ENCODE peak calls at places on chromosome 3, in eight cellular contexts. One of them, this sample, is unnamed.
A peak's percentile ranks its signal among the peaks of the same experiment; 100 is the strongest.

GRCh38 chr3:188217011-188217463 is 63.1 kb downstream of the LPP start:
- DNase-seq in GM23338: no peak
- DNase-seq in endodermal cell: no peak
- DNase-seq in upper lobe of right lung: no peak
- DNase-seq in heart right ventricle: no peak
- DNase-seq in body of pancreas: no peak
- DNase-seq in cardiac fibroblast: no peak
- DNase-seq in AG09309: no peak
- DNase-seq in this sample: no peak

GRCh38 chr3:33758874-33759273 is 39.6 kb upstream of the PDCD6IP start:
- DNase-seq in GM23338: no peak
- DNase-seq in endodermal cell: no peak
- DNase-seq in upper lobe of right lung: no peak
- DNase-seq in heart right ventricle: no peak
- DNase-seq in body of pancreas: no peak
- DNase-seq in cardiac fibroblast: no peak
- DNase-seq in AG09309: no peak
- DNase-seq in this sample: no peak

GRCh38 chr3:45145223-45145622 is 955 bp downstream of the CDCP1 start:
- DNase-seq in GM23338: peak; percentile 42
- DNase-seq in endodermal cell: no peak
- DNase-seq in upper lobe of right lung: no peak
- DNase-seq in heart right ventricle: no peak
- DNase-seq in body of pancreas: peak; percentile 69
- DNase-seq in cardiac fibroblast: no peak
- DNase-seq in AG09309: no peak
- DNase-seq in this sample: no peak

GRCh38 chr3:73727117-73727802 is 102.5 kb upstream of the PDZRN3 start:
- DNase-seq in GM23338: peak; percentile 54
- DNase-seq in endodermal cell: peak; percentile 78
- DNase-seq in upper lobe of right lung: no peak
- DNase-seq in heart right ventricle: no peak
- DNase-seq in body of pancreas: peak; percentile 9
- DNase-seq in cardiac fibroblast: peak; percentile 96
- DNase-seq in AG09309: peak; percentile 71
- DNase-seq in this sample: no peak

GRCh38 chr3:151312972-151313371 is 3.6 kb downstream of the GPR87 start:
- DNase-seq in GM23338: no peak
- DNase-seq in endodermal cell: no peak
- DNase-seq in upper lobe of right lung: no peak
- DNase-seq in heart right ventricle: no peak
- DNase-seq in body of pancreas: no peak
- DNase-seq in cardiac fibroblast: no peak
- DNase-seq in AG09309: no peak
- DNase-seq in this sample: no peak

GRCh38 chr3:45223889-45224730 is 2.0 kb downstream of the TMEM158 start:
- DNase-seq in GM23338: no peak
- DNase-seq in endodermal cell: no peak
- DNase-seq in upper lobe of right lung: no peak
- DNase-seq in heart right ventricle: no peak
- DNase-seq in body of pancreas: no peak
- DNase-seq in cardiac fibroblast: peak; percentile 26
- DNase-seq in AG09309: no peak
- DNase-seq in this sample: no peak

GRCh38 chr3:159128628-159129027 is 326.8 kb downstream of the MFSD1 start:
- DNase-seq in GM23338: no peak
- DNase-seq in endodermal cell: no peak
- DNase-seq in upper lobe of right lung: no peak
- DNase-seq in heart right ventricle: no peak
- DNase-seq in body of pancreas: no peak
- DNase-seq in cardiac fibroblast: peak; percentile 25
- DNase-seq in AG09309: peak; percentile 42
- DNase-seq in this sample: no peak

GRCh38 chr3:42022355-42022754 is 60.5 kb upstream of the ULK4 start:
- DNase-seq in GM23338: no peak
- DNase-seq in endodermal cell: no peak
- DNase-seq in upper lobe of right lung: no peak
- DNase-seq in heart right ventricle: no peak
- DNase-seq in body of pancreas: no peak
- DNase-seq in cardiac fibroblast: no peak
- DNase-seq in AG09309: no peak
- DNase-seq in this sample: no peak

GRCh38 chr3:179666436-179667035 is 13.7 kb downstream of the USP13 start:
- DNase-seq in GM23338: peak; percentile 46
- DNase-seq in endodermal cell: peak; percentile 69
- DNase-seq in upper lobe of right lung: peak; percentile 87
- DNase-seq in heart right ventricle: peak; percentile 73
- DNase-seq in body of pancreas: peak; percentile 68
- DNase-seq in cardiac fibroblast: peak; percentile 51
- DNase-seq in AG09309: no peak
- DNase-seq in this sample: no peak

GRCh38 chr3:127103116-127103515 is 89.8 kb upstream of the PRR23E start:
- DNase-seq in GM23338: no peak
- DNase-seq in endodermal cell: no peak
- DNase-seq in upper lobe of right lung: no peak
- DNase-seq in heart right ventricle: no peak
- DNase-seq in body of pancreas: no peak
- DNase-seq in cardiac fibroblast: no peak
- DNase-seq in AG09309: no peak
- DNase-seq in this sample: no peak

GRCh38 chr3:62587169-62587568 is 213.8 kb upstream of the FEZF2 start:
- DNase-seq in GM23338: no peak
- DNase-seq in endodermal cell: no peak
- DNase-seq in upper lobe of right lung: no peak
- DNase-seq in heart right ventricle: no peak
- DNase-seq in body of pancreas: no peak
- DNase-seq in cardiac fibroblast: peak; percentile 46
- DNase-seq in AG09309: no peak
- DNase-seq in this sample: no peak

GRCh38 chr3:108125550-108126071 is 34.8 kb upstream of the CD47 start:
- DNase-seq in GM23338: no peak
- DNase-seq in endodermal cell: no peak
- DNase-seq in upper lobe of right lung: no peak
- DNase-seq in heart right ventricle: no peak
- DNase-seq in body of pancreas: no peak
- DNase-seq in cardiac fibroblast: no peak
- DNase-seq in AG09309: no peak
- DNase-seq in this sample: peak; percentile 77

GRCh38 chr3:196081834-196082470 is at the start of gene TFRC:
- DNase-seq in GM23338: peak; percentile 97
- DNase-seq in endodermal cell: peak; percentile 98
- DNase-seq in upper lobe of right lung: peak; percentile 99
- DNase-seq in heart right ventricle: peak; percentile 94
- DNase-seq in body of pancreas: peak; percentile 99
- DNase-seq in cardiac fibroblast: peak; percentile 92
- DNase-seq in AG09309: peak; percentile 52
- DNase-seq in this sample: peak; percentile 95

GRCh38 chr3:194728986-194729385 is 43.3 kb downstream of the FAM43A start:
- DNase-seq in GM23338: no peak
- DNase-seq in endodermal cell: no peak
- DNase-seq in upper lobe of right lung: no peak
- DNase-seq in heart right ventricle: no peak
- DNase-seq in body of pancreas: no peak
- DNase-seq in cardiac fibroblast: no peak
- DNase-seq in AG09309: no peak
- DNase-seq in this sample: no peak

GRCh38 chr3:72728958-72729467 is 119.2 kb downstream of the SHQ1 start:
- DNase-seq in GM23338: peak; percentile 22
- DNase-seq in endodermal cell: peak; percentile 75
- DNase-seq in upper lobe of right lung: no peak
- DNase-seq in heart right ventricle: no peak
- DNase-seq in body of pancreas: peak; percentile 38
- DNase-seq in cardiac fibroblast: no peak
- DNase-seq in AG09309: no peak
- DNase-seq in this sample: no peak

DNA sequence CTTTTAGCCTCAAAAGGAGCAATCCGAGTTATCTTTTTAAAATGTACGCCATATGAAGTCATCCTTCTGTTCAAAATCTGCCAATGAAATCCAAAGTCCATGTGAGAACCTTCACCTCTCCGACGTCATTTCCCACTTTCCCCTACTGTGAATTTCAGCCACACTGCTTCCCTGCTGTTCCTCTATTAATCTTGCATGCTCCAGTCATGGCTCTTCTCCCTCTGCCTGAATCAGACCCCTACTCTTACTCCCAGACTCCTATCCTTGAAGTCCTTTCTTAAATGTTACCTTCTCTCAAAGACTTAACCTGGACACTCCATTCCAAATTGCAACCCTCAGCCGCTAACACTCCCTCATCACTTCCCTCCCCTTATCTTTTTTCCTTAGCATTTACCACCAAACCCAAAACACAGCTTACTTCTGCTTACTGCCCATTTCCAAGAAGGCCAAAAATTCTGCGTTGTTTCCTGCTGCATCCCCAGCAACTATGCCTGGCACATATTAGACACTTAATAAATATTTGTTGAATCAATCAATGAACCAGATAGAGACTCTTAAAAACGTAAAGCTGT is 1.2 kb downstream of the NKIRAS1 start:
- DNase-seq in GM23338: no peak
- DNase-seq in endodermal cell: no peak
- DNase-seq in upper lobe of right lung: no peak
- DNase-seq in heart right ventricle: no peak
- DNase-seq in body of pancreas: no peak
- DNase-seq in cardiac fibroblast: peak; percentile 62
- DNase-seq in AG09309: no peak
- DNase-seq in this sample: no peak
- H3K4me3 ChIP-seq in GM23338: peak overlapping the region; percentile 91
- H3K4me3 ChIP-seq in endodermal cell: peak overlapping the region; percentile 95
- H3K4me3 ChIP-seq in upper lobe of right lung: peak overlapping the region; percentile 94
- H3K4me3 ChIP-seq in heart right ventricle: peak overlapping the region; percentile 73
- H3K4me3 ChIP-seq in body of pancreas: no peak overlapping the region
- H3K4me3 ChIP-seq in cardiac fibroblast: peak overlapping the region; percentile 96
- H3K4me3 ChIP-seq in AG09309: peak overlapping the region; percentile 71
- H3K4me3 ChIP-seq in this sample: peak overlapping the region; percentile 94

GRCh38 chr3:40012381-40012780 is 203.0 kb downstream of the MYRIP start:
- DNase-seq in GM23338: no peak
- DNase-seq in endodermal cell: no peak
- DNase-seq in upper lobe of right lung: no peak
- DNase-seq in heart right ventricle: no peak
- DNase-seq in body of pancreas: no peak
- DNase-seq in cardiac fibroblast: no peak
- DNase-seq in AG09309: no peak
- DNase-seq in this sample: no peak

GRCh38 chr3:40009991-40010390 is 200.6 kb downstream of the MYRIP start:
- DNase-seq in GM23338: no peak
- DNase-seq in endodermal cell: no peak
- DNase-seq in upper lobe of right lung: no peak
- DNase-seq in heart right ventricle: no peak
- DNase-seq in body of pancreas: no peak
- DNase-seq in cardiac fibroblast: peak; percentile 6
- DNase-seq in AG09309: no peak
- DNase-seq in this sample: no peak

GRCh38 chr3:40008796-40009195 is 199.4 kb downstream of the MYRIP start:
- DNase-seq in GM23338: no peak
- DNase-seq in endodermal cell: no peak
- DNase-seq in upper lobe of right lung: no peak
- DNase-seq in heart right ventricle: no peak
- DNase-seq in body of pancreas: no peak
- DNase-seq in cardiac fibroblast: no peak
- DNase-seq in AG09309: no peak
- DNase-seq in this sample: no peak
- H3K4me3 ChIP-seq in GM23338: no peak overlapping the region
- H3K4me3 ChIP-seq in endodermal cell: no peak overlapping the region
- H3K4me3 ChIP-seq in upper lobe of right lung: no peak overlapping the region
- H3K4me3 ChIP-seq in heart right ventricle: no peak overlapping the region
- H3K4me3 ChIP-seq in body of pancreas: no peak overlapping the region
- H3K4me3 ChIP-seq in cardiac fibroblast: no peak overlapping the region
- H3K4me3 ChIP-seq in AG09309: no peak overlapping the region
- H3K4me3 ChIP-seq in this sample: no peak overlapping the region

GRCh38 chr3:2802429-2802828 is 307.7 kb downstream of the IL5RA start:
- DNase-seq in GM23338: no peak
- DNase-seq in endodermal cell: no peak
- DNase-seq in upper lobe of right lung: no peak
- DNase-seq in heart right ventricle: no peak
- DNase-seq in body of pancreas: no peak
- DNase-seq in cardiac fibroblast: no peak
- DNase-seq in AG09309: no peak
- DNase-seq in this sample: no peak
- H3K4me3 ChIP-seq in GM23338: no peak overlapping the region
- H3K4me3 ChIP-seq in endodermal cell: no peak overlapping the region
- H3K4me3 ChIP-seq in upper lobe of right lung: no peak overlapping the region
- H3K4me3 ChIP-seq in heart right ventricle: no peak overlapping the region
- H3K4me3 ChIP-seq in body of pancreas: no peak overlapping the region
- H3K4me3 ChIP-seq in cardiac fibroblast: no peak overlapping the region
- H3K4me3 ChIP-seq in AG09309: no peak overlapping the region
- H3K4me3 ChIP-seq in this sample: no peak overlapping the region

GRCh38 chr3:134795776-134796312 is 784 bp downstream of the EPHB1 start:
- DNase-seq in GM23338: peak; percentile 56
- DNase-seq in endodermal cell: peak; percentile 86
- DNase-seq in upper lobe of right lung: no peak
- DNase-seq in heart right ventricle: no peak
- DNase-seq in body of pancreas: no peak
- DNase-seq in cardiac fibroblast: peak; percentile 22
- DNase-seq in AG09309: peak; percentile 10
- DNase-seq in this sample: no peak

GRCh38 chr3:134797816-134798451 is 2.9 kb downstream of the EPHB1 start:
- DNase-seq in GM23338: no peak
- DNase-seq in endodermal cell: peak; percentile 57
- DNase-seq in upper lobe of right lung: no peak
- DNase-seq in heart right ventricle: no peak
- DNase-seq in body of pancreas: no peak
- DNase-seq in cardiac fibroblast: no peak
- DNase-seq in AG09309: no peak
- DNase-seq in this sample: no peak

GRCh38 chr3:134797080-134797801 is 2.2 kb downstream of the EPHB1 start:
- DNase-seq in GM23338: peak; percentile 32
- DNase-seq in endodermal cell: peak; percentile 71
- DNase-seq in upper lobe of right lung: no peak
- DNase-seq in heart right ventricle: no peak
- DNase-seq in body of pancreas: no peak
- DNase-seq in cardiac fibroblast: no peak
- DNase-seq in AG09309: no peak
- DNase-seq in this sample: no peak

GRCh38 chr3:134794950-134795775 is at the start of gene EPHB1:
- DNase-seq in GM23338: peak; percentile 98
- DNase-seq in endodermal cell: peak; percentile 99
- DNase-seq in upper lobe of right lung: peak; percentile 86
- DNase-seq in heart right ventricle: peak; percentile 80
- DNase-seq in body of pancreas: peak; percentile 79
- DNase-seq in cardiac fibroblast: peak; percentile 88
- DNase-seq in AG09309: peak; percentile 84
- DNase-seq in this sample: peak; percentile 12

DNA sequence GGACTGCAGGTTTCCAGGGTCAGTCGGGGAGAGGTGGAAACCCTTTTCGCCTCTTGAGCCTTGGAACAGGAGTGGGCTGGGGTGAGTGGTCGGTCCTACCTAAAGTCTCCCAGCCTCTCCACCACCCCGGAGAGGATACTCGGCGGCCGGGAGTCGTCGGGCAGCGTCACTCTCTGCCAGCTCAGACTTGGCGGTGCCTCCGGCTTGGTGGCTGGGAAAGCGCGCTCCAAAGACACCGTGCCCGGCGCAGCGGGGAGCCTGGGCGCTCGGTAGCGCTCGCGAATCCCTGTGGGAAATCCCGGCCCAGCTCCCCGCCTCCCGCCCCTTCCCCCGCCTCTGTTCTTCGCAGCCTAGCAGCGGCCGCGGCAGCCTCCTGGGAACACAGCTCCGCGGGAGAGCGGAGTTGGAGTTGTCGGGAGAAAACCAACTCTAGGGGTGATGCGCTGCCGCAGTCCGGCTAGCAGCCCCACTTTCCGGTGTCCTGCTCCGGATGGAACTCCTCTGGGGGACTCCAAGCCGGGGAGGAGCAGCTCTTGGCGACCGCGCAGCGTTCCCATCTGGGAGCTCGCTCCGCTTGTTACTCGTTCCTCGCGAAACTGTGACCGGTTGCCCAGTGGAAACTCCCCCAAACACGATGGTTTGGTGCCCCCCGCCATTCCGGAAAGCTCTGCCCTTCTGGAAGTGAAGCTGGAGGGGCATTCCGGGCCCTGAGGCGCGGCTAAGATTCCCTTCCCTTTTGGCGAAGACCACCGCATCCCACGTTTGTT is 1.4 kb downstream of the EPHB1 start:
- DNase-seq in GM23338: peak; percentile 68
- DNase-seq in endodermal cell: peak; percentile 82
- DNase-seq in upper lobe of right lung: no peak
- DNase-seq in heart right ventricle: no peak
- DNase-seq in body of pancreas: no peak
- DNase-seq in cardiac fibroblast: peak; percentile 7
- DNase-seq in AG09309: no peak
- DNase-seq in this sample: no peak
- H3K4me3 ChIP-seq in GM23338: peak overlapping the region; percentile 81
- H3K4me3 ChIP-seq in endodermal cell: peak overlapping the region; percentile 81
- H3K4me3 ChIP-seq in upper lobe of right lung: peak overlapping the region; percentile 46
- H3K4me3 ChIP-seq in heart right ventricle: peak overlapping the region; percentile 54
- H3K4me3 ChIP-seq in body of pancreas: no peak overlapping the region
- H3K4me3 ChIP-seq in cardiac fibroblast: peak overlapping the region; percentile 40
- H3K4me3 ChIP-seq in AG09309: peak overlapping the region; percentile 67
- H3K4me3 ChIP-seq in this sample: no peak overlapping the region